ENCODE peak calls at places on chromosomes 16 and 17, in five cellular contexts. One of them, this sample, is unnamed. For H3K9me3 and H3K27me3, the result is how much of the 10 kb centered on the place peaks cover.

GRCh38 chr17:32111141-32111771 is 31.0 kb upstream of the RHOT1 start:
- DNase-seq in lung: peak
- DNase-seq in uterus: peak
- DNase-seq in IMR-90: peak
- DNase-seq in fibroblast of lung: peak
- DNase-seq in this sample: peak

GRCh38 chr17:41666336-41666680 is 22.4 kb upstream of the EIF1 start:
- DNase-seq in lung: no peak
- DNase-seq in uterus: no peak
- DNase-seq in fibroblast of lung: peak
- DNase-seq in IMR-90: peak
- DNase-seq in this sample: no peak

GRCh38 chr17:40791808-40792436 is 7.8 kb downstream of the KRT28 start:
- DNase-seq in uterus: no peak
- DNase-seq in IMR-90: peak
- DNase-seq in fibroblast of lung: peak
- DNase-seq in lung: no peak
- DNase-seq in this sample: no peak

GRCh38 chr16:88617268-88618031 is 20.9 kb upstream of the IL17C start:
- DNase-seq in lung: no peak
- DNase-seq in fibroblast of lung: no peak
- DNase-seq in IMR-90: peak
- DNase-seq in uterus: no peak
- DNase-seq in this sample: no peak

GRCh38 chr17:49717371-49717841 is 9.6 kb upstream of the SLC35B1 start:
- DNase-seq in IMR-90: no peak
- DNase-seq in uterus: no peak
- DNase-seq in lung: no peak
- DNase-seq in fibroblast of lung: no peak
- DNase-seq in this sample: no peak

GRCh38 chr17:17412331-17412730 is 64.5 kb upstream of the MED9 start:
- DNase-seq in IMR-90: peak
- DNase-seq in fibroblast of lung: no peak
- DNase-seq in uterus: no peak
- DNase-seq in lung: no peak
- DNase-seq in this sample: peak

GRCh38 chr16:51576498-51576897 is 425.4 kb upstream of the SALL1 start:
- DNase-seq in uterus: no peak
- DNase-seq in lung: no peak
- DNase-seq in IMR-90: no peak
- DNase-seq in fibroblast of lung: no peak
- DNase-seq in this sample: no peak

GRCh38 chr17:38418693-38419507 is 9.4 kb upstream of the ARHGAP23 start:
- DNase-seq in lung: no peak
- DNase-seq in fibroblast of lung: no peak
- DNase-seq in uterus: no peak
- DNase-seq in IMR-90: no peak
- DNase-seq in this sample: no peak

GRCh38 chr16:50316102-50316847 is 49.9 kb downstream of the ADCY7 start:
- DNase-seq in uterus: no peak
- DNase-seq in fibroblast of lung: no peak
- DNase-seq in IMR-90: no peak
- DNase-seq in lung: no peak
- DNase-seq in this sample: no peak

GRCh38 chr17:74862108-74862901 is 2.6 kb upstream of the GRIN2C start:
- DNase-seq in lung: peak
- DNase-seq in uterus: no peak
- DNase-seq in fibroblast of lung: peak
- DNase-seq in IMR-90: peak
- DNase-seq in this sample: peak

GRCh38 chr17:76707985-76708807 is 2.6 kb downstream of the MXRA7 start:
- DNase-seq in lung: no peak
- DNase-seq in IMR-90: no peak
- DNase-seq in fibroblast of lung: no peak
- DNase-seq in uterus: no peak
- DNase-seq in this sample: no peak

GRCh38 chr17:13485327-13485726 is 116.4 kb downstream of the HS3ST3A1 start:
- DNase-seq in lung: no peak
- DNase-seq in IMR-90: no peak
- DNase-seq in fibroblast of lung: no peak
- DNase-seq in uterus: no peak
- DNase-seq in this sample: no peak

GRCh38 chr16:88541831-88542230 is 28.4 kb upstream of the ZC3H18 start:
- DNase-seq in uterus: no peak
- DNase-seq in IMR-90: no peak
- DNase-seq in lung: no peak
- DNase-seq in fibroblast of lung: no peak
- DNase-seq in this sample: no peak

GRCh38 chr16:9797306-9797705 is 384.9 kb downstream of the GRIN2A start:
- DNase-seq in fibroblast of lung: no peak
- DNase-seq in IMR-90: no peak
- DNase-seq in uterus: no peak
- DNase-seq in lung: no peak
- DNase-seq in this sample: peak

GRCh38 chr16:20814761-20815160 is 8.4 kb downstream of the REXO5 start:
- DNase-seq in fibroblast of lung: no peak
- DNase-seq in IMR-90: peak
- DNase-seq in lung: no peak
- DNase-seq in uterus: no peak
- DNase-seq in this sample: no peak

GRCh38 chr17:63418540-63418939 is 27.6 kb downstream of the CYB561 start:
- DNase-seq in uterus: no peak
- DNase-seq in lung: no peak
- DNase-seq in fibroblast of lung: no peak
- DNase-seq in IMR-90: no peak
- DNase-seq in this sample: no peak

GRCh38 chr16:11099672-11100195 is 155.4 kb downstream of the CLEC16A start:
- DNase-seq in lung: no peak
- DNase-seq in IMR-90: no peak
- DNase-seq in uterus: no peak
- DNase-seq in fibroblast of lung: no peak
- DNase-seq in this sample: peak

GRCh38 chr16:82758904-82759303 is 132.1 kb downstream of the CDH13 start:
- DNase-seq in fibroblast of lung: no peak
- DNase-seq in IMR-90: no peak
- DNase-seq in lung: no peak
- DNase-seq in uterus: no peak
- DNase-seq in this sample: no peak

GRCh38 chr16:16032271-16032979 is 83.0 kb downstream of the ABCC1 start:
- DNase-seq in lung: no peak
- DNase-seq in uterus: no peak
- DNase-seq in IMR-90: peak
- DNase-seq in fibroblast of lung: peak
- DNase-seq in this sample: peak

GRCh38 chr17:74738051-74738996 is 1.3 kb downstream of the RAB37 start:
- DNase-seq in lung: no peak
- DNase-seq in fibroblast of lung: peak
- DNase-seq in IMR-90: no peak
- DNase-seq in uterus: no peak
- DNase-seq in this sample: no peak

GRCh38 chr16:10531582-10531981 is 48.8 kb downstream of the EMP2 start:
- DNase-seq in fibroblast of lung: no peak
- DNase-seq in IMR-90: no peak
- DNase-seq in uterus: no peak
- DNase-seq in lung: no peak
- DNase-seq in this sample: no peak

GRCh38 chr17:694239-694638 is 20.4 kb downstream of the VPS53 start:
- DNase-seq in lung: no peak
- DNase-seq in uterus: no peak
- DNase-seq in IMR-90: peak
- DNase-seq in fibroblast of lung: peak
- DNase-seq in this sample: peak

GRCh38 chr17:9905902-9906301 is 831 bp upstream of the RCVRN start:
- DNase-seq in IMR-90: no peak
- DNase-seq in uterus: no peak
- DNase-seq in fibroblast of lung: no peak
- DNase-seq in lung: no peak
- DNase-seq in this sample: peak

GRCh38 chr16:73503093-73503492 is 455.2 kb upstream of the ZFHX3 start:
- DNase-seq in uterus: no peak
- DNase-seq in lung: no peak
- DNase-seq in fibroblast of lung: no peak
- DNase-seq in IMR-90: no peak
- DNase-seq in this sample: no peak

GRCh38 chr17:11487469-11487868 is 110.8 kb upstream of the DNAH9 start:
- DNase-seq in uterus: no peak
- DNase-seq in lung: no peak
- DNase-seq in IMR-90: no peak
- DNase-seq in fibroblast of lung: no peak
- DNase-seq in this sample: no peak

GRCh38 chr17:21843318-21843865 is 151.1 kb downstream of the KCNJ18 start:
- DNase-seq in uterus: no peak
- DNase-seq in fibroblast of lung: no peak
- DNase-seq in lung: no peak
- DNase-seq in IMR-90: no peak
- DNase-seq in this sample: no peak

GRCh38 chr16:7503688-7504087 is 171.0 kb downstream of the RBFOX1 start:
- DNase-seq in IMR-90: no peak
- DNase-seq in lung: no peak
- DNase-seq in fibroblast of lung: no peak
- DNase-seq in uterus: no peak
- DNase-seq in this sample: no peak

GRCh38 chr17:74761931-74762330 is 13.5 kb downstream of the NHERF1 start:
- DNase-seq in uterus: no peak
- DNase-seq in IMR-90: no peak
- DNase-seq in fibroblast of lung: no peak
- DNase-seq in lung: no peak
- DNase-seq in this sample: no peak

GRCh38 chr17:72782985-72783701 is 309.3 kb downstream of the SLC39A11 start:
- DNase-seq in lung: no peak
- DNase-seq in uterus: no peak
- DNase-seq in fibroblast of lung: no peak
- DNase-seq in IMR-90: no peak
- DNase-seq in this sample: no peak

GRCh38 chr17:50114849-50115357 is 15.1 kb downstream of the SAMD14 start:
- DNase-seq in uterus: no peak
- DNase-seq in IMR-90: peak
- DNase-seq in fibroblast of lung: peak
- DNase-seq in lung: no peak
- DNase-seq in this sample: no peak

GRCh38 chr16:55892821-55893220 is 17.6 kb upstream of the CES5A start:
- DNase-seq in IMR-90: no peak
- DNase-seq in uterus: no peak
- DNase-seq in fibroblast of lung: no peak
- DNase-seq in lung: no peak
- DNase-seq in this sample: no peak
- H3K9me3 ChIP-seq in IMR-90: under half
- H3K9me3 ChIP-seq in uterus: under half
- H3K9me3 ChIP-seq in fibroblast of lung: under half
- H3K9me3 ChIP-seq in lung: under half
- H3K9me3 ChIP-seq in this sample: under half

GRCh38 chr17:55264273-55264639 is 504 bp upstream of the HLF start:
- DNase-seq in lung: no peak
- DNase-seq in uterus: no peak
- DNase-seq in IMR-90: no peak
- DNase-seq in fibroblast of lung: no peak
- DNase-seq in this sample: no peak

GRCh38 chr17:55261311-55261710 is 3.4 kb upstream of the HLF start:
- DNase-seq in lung: no peak
- DNase-seq in IMR-90: no peak
- DNase-seq in uterus: no peak
- DNase-seq in fibroblast of lung: no peak
- DNase-seq in this sample: no peak

GRCh38 chr17:55264640-55265298 is at the start of gene HLF:
- DNase-seq in IMR-90: peak
- DNase-seq in lung: peak
- DNase-seq in fibroblast of lung: peak
- DNase-seq in uterus: peak
- DNase-seq in this sample: peak

GRCh38 chr17:55265434-55266021 is 768 bp downstream of the HLF start:
- DNase-seq in lung: no peak
- DNase-seq in IMR-90: no peak
- DNase-seq in fibroblast of lung: no peak
- DNase-seq in uterus: peak
- DNase-seq in this sample: no peak

GRCh38 chr17:55263565-55264272 is 1.0 kb upstream of the HLF start:
- DNase-seq in fibroblast of lung: no peak
- DNase-seq in lung: no peak
- DNase-seq in uterus: no peak
- DNase-seq in IMR-90: no peak
- DNase-seq in this sample: no peak
- H3K27me3 ChIP-seq in fibroblast of lung: under half
- H3K27me3 ChIP-seq in lung: under half
- H3K27me3 ChIP-seq in uterus: under half
- H3K27me3 ChIP-seq in IMR-90: under half
- H3K27me3 ChIP-seq in this sample: under half

DNA sequence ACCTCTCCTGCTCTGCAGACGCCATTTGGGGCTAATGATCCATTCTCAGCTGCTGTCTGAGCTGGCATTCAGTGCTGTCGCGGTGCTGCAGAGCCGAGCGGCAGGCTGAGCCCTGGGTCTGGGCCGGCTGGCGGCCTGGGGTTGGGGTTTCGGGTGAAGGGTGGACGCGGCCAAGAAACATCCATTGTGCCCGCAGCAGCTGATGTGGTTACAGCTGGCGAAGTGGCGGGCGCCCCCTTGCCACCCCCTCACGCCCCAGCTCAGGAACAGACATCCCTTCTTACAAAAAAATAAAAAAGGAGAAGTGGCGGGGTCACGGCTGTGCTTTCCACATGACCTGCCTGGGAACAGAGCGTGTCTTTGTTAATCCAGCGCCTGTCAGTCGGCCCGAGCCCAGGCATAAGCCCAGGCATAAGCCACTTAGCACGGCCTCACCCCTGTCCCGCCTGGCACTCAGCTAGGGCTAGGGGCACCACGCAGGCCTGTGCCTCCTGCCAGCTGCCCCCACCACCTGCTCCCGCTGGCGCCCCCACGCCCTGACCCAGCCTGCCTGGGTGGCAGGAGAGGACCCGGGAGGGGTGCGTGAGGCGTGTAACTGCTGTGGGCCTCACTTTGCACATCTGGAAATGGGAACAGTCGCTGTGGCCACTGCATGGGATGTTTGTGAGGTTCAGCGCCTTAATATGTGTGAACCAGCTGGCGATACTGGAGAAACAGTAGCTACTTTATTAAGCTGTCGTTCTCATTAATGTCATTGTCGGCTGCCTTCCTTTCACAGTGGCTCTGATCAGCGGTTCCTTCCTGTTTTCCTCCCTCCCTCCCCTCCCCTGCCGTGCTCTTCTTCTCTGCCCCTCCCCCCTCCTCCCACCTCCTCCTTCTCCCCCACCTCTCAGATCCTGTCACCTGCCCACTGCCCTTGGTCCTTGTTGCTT is 197.7 kb upstream of the CIBAR2 start:
- DNase-seq in IMR-90: no peak
- DNase-seq in uterus: no peak
- DNase-seq in fibroblast of lung: no peak
- DNase-seq in lung: no peak
- DNase-seq in this sample: no peak
- H3K4me3 ChIP-seq in IMR-90: no peak
- H3K4me3 ChIP-seq in uterus: no peak
- H3K4me3 ChIP-seq in fibroblast of lung: no peak
- H3K4me3 ChIP-seq in lung: no peak
- H3K4me3 ChIP-seq in this sample: no peak

GRCh38 chr16:19664166-19664565 is 53.9 kb downstream of the KNOP1 start:
- DNase-seq in uterus: no peak
- DNase-seq in lung: no peak
- DNase-seq in fibroblast of lung: no peak
- DNase-seq in IMR-90: no peak
- DNase-seq in this sample: no peak
- H3K9me3 ChIP-seq in uterus: under half
- H3K9me3 ChIP-seq in lung: under half
- H3K9me3 ChIP-seq in fibroblast of lung: under half
- H3K9me3 ChIP-seq in IMR-90: under half
- H3K9me3 ChIP-seq in this sample: under half

GRCh38 chr16:67397451-67397801 is 4.1 kb upstream of the TPPP3 start:
- DNase-seq in uterus: no peak
- DNase-seq in fibroblast of lung: no peak
- DNase-seq in lung: no peak
- DNase-seq in IMR-90: no peak
- DNase-seq in this sample: no peak
- H3K27me3 ChIP-seq in uterus: under half
- H3K27me3 ChIP-seq in fibroblast of lung: under half
- H3K27me3 ChIP-seq in lung: under half
- H3K27me3 ChIP-seq in IMR-90: under half
- H3K27me3 ChIP-seq in this sample: under half

This sample was measured in MG63.